ENCODE peak calls at places on chromosomes 11 and 22, in nine cellular contexts. L, Z, Y, G, J, E, H, A and M are unnamed samples.

GRCh38 chr11:94129505-94130335 is 1.1 kb downstream of the PANX1 start:
- ATAC-seq in L (no peak), Z (no peak), Y (no peak), G (no peak), J (peak; percentile 69), E (no peak), H (no peak), A (no peak), M (peak; percentile 78)

GRCh38 chr11:124108158-124108557 is 7.1 kb upstream of the VWA5A start:
- ATAC-seq in L (no peak), Z (peak; percentile 74), Y (no peak), G (no peak), J (peak; percentile 63), E (peak; percentile 47), H (no peak), A (peak; percentile 59), M (no peak)

GRCh38 chr22:36925388-36926290 is 12.2 kb downstream of the CSF2RB start:
- ATAC-seq in L (no peak), Z (no peak), Y (no peak), G (no peak), J (no peak), E (no peak), H (no peak), A (no peak), M (no peak)

GRCh38 chr11:128928400-128928799 is 14.3 kb downstream of the TP53AIP1 start:
- ATAC-seq in L (no peak), Z (no peak), Y (no peak), G (no peak), J (no peak), E (no peak), H (peak; percentile 31), A (peak; percentile 96), M (no peak)

GRCh38 chr22:39369186-39369585 is 19.4 kb downstream of the SYNGR1 start:
- ATAC-seq in L (no peak), Z (no peak), Y (no peak), G (no peak), J (no peak), E (no peak), H (no peak), A (no peak), M (no peak)

GRCh38 chr11:76094729-76095128 is 111.6 kb downstream of the WNT11 start:
- ATAC-seq in L (peak; percentile 71), Z (no peak), Y (no peak), G (no peak), J (no peak), E (no peak), H (no peak), A (no peak), M (no peak)

GRCh38 chr11:46160100-46160499 is 38.8 kb upstream of the PHF21A start:
- ATAC-seq in L (no peak), Z (no peak), Y (no peak), G (no peak), J (no peak), E (peak; percentile 47), H (no peak), A (no peak), M (no peak)

GRCh38 chr22:30841264-30841663 is 127.3 kb downstream of the MORC2 start:
- ATAC-seq in L (no peak), Z (no peak), Y (no peak), G (no peak), J (no peak), E (no peak), H (no peak), A (peak; percentile 64), M (no peak)

GRCh38 chr11:78370406-78371172 is 47.0 kb downstream of the GAB2 start:
- ATAC-seq in L (peak; percentile 93), Z (no peak), Y (peak; percentile 96), G (no peak), J (peak; percentile 96), E (peak; percentile 78), H (peak; percentile 85), A (no peak), M (peak; percentile 73)

GRCh38 chr22:28978158-28978557 is 83.5 kb downstream of the C22orf31 start:
- ATAC-seq in L (peak; percentile 75), Z (peak; percentile 63), Y (peak; percentile 59), G (no peak), J (no peak), E (peak; percentile 60), H (no peak), A (peak; percentile 57), M (no peak)

GRCh38 chr11:124194283-124194682 is 11.1 kb downstream of the OR10D3 start:
- ATAC-seq in L (no peak), Z (no peak), Y (no peak), G (no peak), J (no peak), E (no peak), H (no peak), A (no peak), M (no peak)

GRCh38 chr11:2378527-2379210 is 1.6 kb downstream of the CD81 start:
- ATAC-seq in L (no peak), Z (no peak), Y (peak; percentile 6), G (no peak), J (no peak), E (no peak), H (peak; percentile 40), A (no peak), M (peak; percentile 20)

GRCh38 chr11:2375341-2375853 is 1.7 kb upstream of the CD81 start:
- ATAC-seq in L (peak; percentile 7), Z (no peak), Y (no peak), G (peak; percentile 35), J (peak; percentile 70), E (no peak), H (no peak), A (no peak), M (no peak)

GRCh38 chr11:2377511-2378443 is 667 bp downstream of the CD81 start:
- ATAC-seq in L (peak; percentile 23), Z (peak; percentile 47), Y (peak; percentile 73), G (peak; percentile 55), J (no peak), E (peak; percentile 25), H (peak; percentile 63), A (peak; percentile 53), M (peak; percentile 60)

GRCh38 chr11:2375964-2376551 is 1.1 kb upstream of the CD81 start:
- ATAC-seq in L (no peak), Z (no peak), Y (no peak), G (peak; percentile 64), J (no peak), E (no peak), H (no peak), A (no peak), M (no peak)

GRCh38 chr11:2376751-2377451 is at the start of gene CD81:
- ATAC-seq in L (peak; percentile 66), Z (peak; percentile 81), Y (peak; percentile 80), G (peak; percentile 51), J (no peak), E (peak; percentile 38), H (peak; percentile 81), A (peak; percentile 61), M (peak; percentile 72)
- TF ChIP-seq POLR2A in L (peak; percentile 58), Z (peak; percentile 59), Y (peak; percentile 40), G (no peak), J (no peak), E (peak; percentile 89), H (peak; percentile 93), A (peak; percentile 89), M (peak; percentile 69)

GRCh38 chr22:17955611-17956379 is 68.6 kb downstream of the MICAL3 start:
- ATAC-seq in L (no peak), Z (no peak), Y (no peak), G (no peak), J (no peak), E (no peak), H (peak; percentile 50), A (no peak), M (no peak)

GRCh38 chr22:17960695-17961442 is 63.5 kb downstream of the MICAL3 start:
- ATAC-seq in L (no peak), Z (no peak), Y (no peak), G (no peak), J (no peak), E (no peak), H (no peak), A (no peak), M (no peak)

GRCh38 chr22:17954200-17954859 is 70.0 kb downstream of the MICAL3 start:
- ATAC-seq in L (no peak), Z (no peak), Y (no peak), G (peak; percentile 53), J (peak; percentile 90), E (no peak), H (no peak), A (no peak), M (no peak)

GRCh38 chr22:17954860-17955587 is 69.3 kb downstream of the MICAL3 start:
- ATAC-seq in L (no peak), Z (no peak), Y (no peak), G (no peak), J (no peak), E (no peak), H (no peak), A (no peak), M (no peak)

GRCh38 chr22:17957683-17958082 is 66.7 kb downstream of the MICAL3 start:
- ATAC-seq in L (no peak), Z (no peak), Y (no peak), G (no peak), J (no peak), E (no peak), H (peak; percentile 69), A (no peak), M (no peak)
- H3K4me3 ChIP-seq in L (no peak overlapping the region), Z (no peak overlapping the region), Y (no peak overlapping the region), G (no peak overlapping the region), J (no peak overlapping the region), E (no peak overlapping the region), H (no peak overlapping the region), A (no peak overlapping the region), M (no peak overlapping the region)

DNA sequence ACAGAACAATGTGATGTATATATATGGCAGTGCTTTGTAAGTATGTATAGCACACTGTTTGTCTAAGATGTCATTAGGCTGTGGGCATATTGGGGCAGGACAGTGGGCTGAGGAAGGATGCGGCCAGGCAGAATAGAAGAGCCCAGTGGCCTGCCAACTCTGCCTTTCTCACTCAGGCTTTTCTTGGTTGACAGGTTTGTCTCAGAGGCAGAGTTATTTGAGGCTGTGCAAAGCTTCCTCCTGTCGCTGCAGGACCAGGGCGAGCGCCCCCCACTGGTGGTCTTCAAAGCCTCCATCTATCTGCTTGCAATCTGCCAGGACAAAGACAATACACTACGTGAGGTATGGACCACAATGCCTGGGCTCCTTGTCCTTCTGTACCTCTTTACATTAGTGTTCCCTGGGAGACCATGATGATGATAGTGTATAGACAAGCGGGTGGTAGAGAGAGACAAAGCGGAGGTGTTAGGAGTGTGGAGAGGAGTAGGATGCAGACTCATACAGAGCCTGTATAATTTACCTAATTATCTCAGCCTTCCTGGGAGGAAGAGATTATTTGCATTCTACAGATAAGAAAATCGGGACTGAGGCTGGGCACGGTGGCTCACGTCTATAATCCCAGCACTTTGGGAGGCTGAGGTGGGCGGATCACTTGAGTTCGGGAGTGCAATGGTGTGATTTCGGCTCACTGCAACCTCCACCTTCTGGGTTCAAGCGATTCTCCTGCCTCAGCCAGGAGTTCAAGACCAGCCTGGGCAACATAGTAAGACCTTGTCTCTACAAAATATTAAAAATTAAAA is 37.3 kb upstream of the CCDC134 start:
- ATAC-seq in L (no peak), Z (peak; percentile 89), Y (no peak), G (no peak), J (peak; percentile 75), E (peak; percentile 34), H (peak; percentile 11), A (peak; percentile 92), M (no peak)
- TF ChIP-seq CTCF in L (peak; percentile 29), Z (peak; percentile 78), Y (no peak), G (no peak), J (peak; percentile 59), E (peak; percentile 23), H (peak; percentile 18), A (peak; percentile 74), M (no peak)

DNA sequence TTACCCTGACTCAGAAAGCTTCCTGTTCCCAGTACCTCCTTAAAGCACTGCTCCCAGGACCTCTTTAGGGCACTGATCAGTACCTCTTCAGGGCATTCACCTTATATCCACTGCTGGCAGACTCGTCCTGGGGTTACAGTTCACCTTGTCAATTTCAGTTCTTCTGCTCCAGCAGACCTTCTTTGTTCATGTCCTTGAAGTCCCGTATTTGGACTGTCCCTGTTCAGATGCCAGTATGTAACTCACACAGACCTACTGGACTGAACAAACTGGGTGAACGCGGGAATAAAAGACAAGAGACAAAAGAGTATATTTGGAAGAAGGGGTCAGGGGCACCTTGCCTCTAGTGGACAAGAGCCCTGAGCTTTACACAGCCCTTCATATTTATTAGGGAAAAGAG is 31.8 kb upstream of the NCAM1 start:
- ATAC-seq in L (no peak), Z (no peak), Y (no peak), G (no peak), J (no peak), E (no peak), H (no peak), A (no peak), M (no peak)
- TF ChIP-seq POLR2A in L (no peak), Z (no peak), Y (no peak), G (no peak), J (no peak), E (no peak), H (no peak), A (no peak), M (no peak)